ENCODE peak calls at places on chromosomes 3 and 15, in seven cellular contexts. One of them, this sample, is unnamed.

GRCh38 chr15:40344631-40345120 is 3.9 kb upstream of the CCDC9B start:
- DNase-seq in HCT116: no peak
- DNase-seq in suprapubic skin: no peak
- DNase-seq in stomach: peak
- DNase-seq in upper lobe of left lung: peak
- DNase-seq in GM12878: no peak
- DNase-seq in HepG2: peak
- DNase-seq in this sample: no peak

GRCh38 chr3:132817646-132818177 is 95.5 kb upstream of the NPHP3 start:
- DNase-seq in upper lobe of left lung: no peak
- DNase-seq in HCT116: no peak
- DNase-seq in GM12878: no peak
- DNase-seq in suprapubic skin: no peak
- DNase-seq in HepG2: no peak
- DNase-seq in stomach: no peak
- DNase-seq in this sample: no peak

GRCh38 chr3:185825639-185826481 is 1.0 kb upstream of the IGF2BP2 start:
- DNase-seq in upper lobe of left lung: peak
- DNase-seq in HepG2: no peak
- DNase-seq in suprapubic skin: peak
- DNase-seq in HCT116: no peak
- DNase-seq in stomach: peak
- DNase-seq in GM12878: no peak
- DNase-seq in this sample: no peak

GRCh38 chr15:38670142-38671002 is 105.8 kb upstream of the RASGRP1 start:
- DNase-seq in HCT116: no peak
- DNase-seq in suprapubic skin: no peak
- DNase-seq in upper lobe of left lung: peak
- DNase-seq in GM12878: no peak
- DNase-seq in stomach: no peak
- DNase-seq in HepG2: no peak
- DNase-seq in this sample: no peak

GRCh38 chr3:159238646-159239045 is 436.8 kb downstream of the MFSD1 start:
- DNase-seq in HepG2: no peak
- DNase-seq in upper lobe of left lung: no peak
- DNase-seq in suprapubic skin: no peak
- DNase-seq in GM12878: no peak
- DNase-seq in stomach: no peak
- DNase-seq in HCT116: no peak
- DNase-seq in this sample: no peak

GRCh38 chr15:39133201-39133600 is 447.7 kb upstream of the THBS1 start:
- DNase-seq in GM12878: no peak
- DNase-seq in suprapubic skin: no peak
- DNase-seq in stomach: no peak
- DNase-seq in HepG2: no peak
- DNase-seq in upper lobe of left lung: no peak
- DNase-seq in HCT116: no peak
- DNase-seq in this sample: no peak

GRCh38 chr15:52221730-52222129 is 30.5 kb upstream of the GNB5 start:
- DNase-seq in HepG2: no peak
- DNase-seq in stomach: no peak
- DNase-seq in HCT116: no peak
- DNase-seq in suprapubic skin: no peak
- DNase-seq in GM12878: no peak
- DNase-seq in upper lobe of left lung: no peak
- DNase-seq in this sample: no peak

GRCh38 chr15:68285243-68285980 is 7.9 kb downstream of the FEM1B start:
- DNase-seq in HepG2: peak
- DNase-seq in upper lobe of left lung: no peak
- DNase-seq in GM12878: no peak
- DNase-seq in stomach: no peak
- DNase-seq in HCT116: no peak
- DNase-seq in suprapubic skin: no peak
- DNase-seq in this sample: no peak

GRCh38 chr15:82952156-82953081 is at the start of gene HOMER2:
- DNase-seq in stomach: peak
- DNase-seq in upper lobe of left lung: no peak
- DNase-seq in HepG2: peak
- DNase-seq in HCT116: no peak
- DNase-seq in GM12878: no peak
- DNase-seq in suprapubic skin: no peak
- DNase-seq in this sample: no peak

GRCh38 chr15:34886134-34886533 is 83.4 kb downstream of the AQR start:
- DNase-seq in suprapubic skin: no peak
- DNase-seq in upper lobe of left lung: no peak
- DNase-seq in HepG2: no peak
- DNase-seq in stomach: no peak
- DNase-seq in HCT116: no peak
- DNase-seq in GM12878: no peak
- DNase-seq in this sample: no peak

GRCh38 chr15:41607033-41607432 is 48.0 kb downstream of the TYRO3 start:
- DNase-seq in HCT116: no peak
- DNase-seq in suprapubic skin: no peak
- DNase-seq in stomach: no peak
- DNase-seq in HepG2: no peak
- DNase-seq in GM12878: no peak
- DNase-seq in upper lobe of left lung: no peak
- DNase-seq in this sample: no peak

GRCh38 chr3:67529337-67529736 is 125.1 kb downstream of the SUCLG2 start:
- DNase-seq in suprapubic skin: no peak
- DNase-seq in upper lobe of left lung: no peak
- DNase-seq in GM12878: no peak
- DNase-seq in HCT116: no peak
- DNase-seq in HepG2: peak
- DNase-seq in stomach: no peak
- DNase-seq in this sample: no peak

GRCh38 chr3:152497457-152497856 is 228.7 kb downstream of the MBNL1 start:
- DNase-seq in HCT116: no peak
- DNase-seq in upper lobe of left lung: no peak
- DNase-seq in GM12878: no peak
- DNase-seq in stomach: no peak
- DNase-seq in suprapubic skin: no peak
- DNase-seq in HepG2: no peak
- DNase-seq in this sample: no peak

GRCh38 chr15:42921049-42921731 is 612 bp upstream of the TTBK2 start:
- DNase-seq in stomach: peak
- DNase-seq in GM12878: no peak
- DNase-seq in upper lobe of left lung: peak
- DNase-seq in HCT116: no peak
- DNase-seq in suprapubic skin: no peak
- DNase-seq in HepG2: no peak
- DNase-seq in this sample: peak

GRCh38 chr3:127369356-127369935 is 81.6 kb upstream of the PRR20G start:
- DNase-seq in HCT116: no peak
- DNase-seq in upper lobe of left lung: no peak
- DNase-seq in stomach: no peak
- DNase-seq in HepG2: no peak
- DNase-seq in GM12878: no peak
- DNase-seq in suprapubic skin: peak
- DNase-seq in this sample: no peak

GRCh38 chr3:4750306-4751056 is 228.8 kb upstream of the BHLHE40 start:
- DNase-seq in GM12878: no peak
- DNase-seq in upper lobe of left lung: no peak
- DNase-seq in stomach: no peak
- DNase-seq in HCT116: no peak
- DNase-seq in suprapubic skin: no peak
- DNase-seq in HepG2: peak
- DNase-seq in this sample: no peak

GRCh38 chr3:105915524-105915923 is 46.7 kb upstream of the CBLB start:
- DNase-seq in suprapubic skin: no peak
- DNase-seq in stomach: no peak
- DNase-seq in HCT116: no peak
- DNase-seq in GM12878: no peak
- DNase-seq in HepG2: no peak
- DNase-seq in upper lobe of left lung: no peak
- DNase-seq in this sample: no peak

GRCh38 chr15:57356636-57357035 is 19.7 kb upstream of the CGNL1 start:
- DNase-seq in stomach: no peak
- DNase-seq in GM12878: no peak
- DNase-seq in HCT116: no peak
- DNase-seq in HepG2: peak
- DNase-seq in suprapubic skin: no peak
- DNase-seq in upper lobe of left lung: no peak
- DNase-seq in this sample: no peak

GRCh38 chr15:44435893-44436667 is 8.7 kb downstream of the CTDSPL2 start:
- DNase-seq in HepG2: no peak
- DNase-seq in GM12878: no peak
- DNase-seq in stomach: no peak
- DNase-seq in upper lobe of left lung: no peak
- DNase-seq in suprapubic skin: no peak
- DNase-seq in HCT116: no peak
- DNase-seq in this sample: no peak

GRCh38 chr3:88824646-88825303 is 282.6 kb upstream of the EPHA3 start:
- DNase-seq in GM12878: no peak
- DNase-seq in HCT116: no peak
- DNase-seq in HepG2: no peak
- DNase-seq in upper lobe of left lung: no peak
- DNase-seq in suprapubic skin: no peak
- DNase-seq in stomach: no peak
- DNase-seq in this sample: no peak

GRCh38 chr3:106830334-106830733 is 546.9 kb upstream of the CCDC54 start:
- DNase-seq in HepG2: no peak
- DNase-seq in GM12878: no peak
- DNase-seq in upper lobe of left lung: no peak
- DNase-seq in stomach: no peak
- DNase-seq in HCT116: no peak
- DNase-seq in suprapubic skin: no peak
- DNase-seq in this sample: no peak

GRCh38 chr15:45670511-45670910 is 35.7 kb downstream of the SQOR start:
- DNase-seq in HepG2: no peak
- DNase-seq in suprapubic skin: no peak
- DNase-seq in HCT116: no peak
- DNase-seq in stomach: no peak
- DNase-seq in GM12878: no peak
- DNase-seq in upper lobe of left lung: no peak
- DNase-seq in this sample: no peak
- H3K27ac ChIP-seq in HepG2: no peak
- H3K27ac ChIP-seq in suprapubic skin: no peak
- H3K27ac ChIP-seq in HCT116: no peak
- H3K27ac ChIP-seq in stomach: no peak
- H3K27ac ChIP-seq in GM12878: no peak
- H3K27ac ChIP-seq in upper lobe of left lung: no peak
- H3K27ac ChIP-seq in this sample: no peak

GRCh38 chr15:59632714-59633113 is 21.1 kb downstream of the GCNT3 start:
- DNase-seq in upper lobe of left lung: no peak
- DNase-seq in HCT116: no peak
- DNase-seq in stomach: no peak
- DNase-seq in GM12878: no peak
- DNase-seq in HepG2: peak
- DNase-seq in suprapubic skin: no peak
- DNase-seq in this sample: no peak
- TF ChIP-seq CTCF in upper lobe of left lung: no peak
- TF ChIP-seq CTCF in HCT116: peak
- TF ChIP-seq CTCF in stomach: no peak
- TF ChIP-seq CTCF in GM12878: peak
- TF ChIP-seq CTCF in HepG2: peak
- TF ChIP-seq CTCF in suprapubic skin: no peak
- TF ChIP-seq CTCF in this sample: no peak

DNA sequence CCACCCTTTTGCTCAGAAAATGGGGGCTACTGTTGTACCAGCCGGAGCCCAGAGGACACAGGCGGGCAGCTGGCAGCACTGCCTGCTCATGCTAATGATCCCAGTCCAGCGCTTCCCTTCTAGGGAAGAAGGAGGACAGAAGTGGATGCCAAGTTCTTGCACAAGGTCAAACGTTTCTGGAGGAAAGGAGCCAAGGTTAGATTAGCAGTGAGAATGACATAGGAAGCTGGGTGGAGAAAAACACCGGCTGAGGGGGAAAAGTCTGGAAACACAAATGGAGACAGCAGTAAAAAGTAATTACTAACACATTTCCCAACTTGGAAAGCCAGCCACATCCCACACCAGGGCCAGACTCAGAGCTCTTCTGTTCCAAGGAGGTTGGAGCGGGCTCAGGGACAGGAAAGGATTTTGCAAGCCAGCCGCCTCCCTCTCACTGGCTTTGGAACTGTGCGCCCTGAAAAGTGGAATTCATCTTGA is 133.8 kb downstream of the CD47 start:
- DNase-seq in suprapubic skin: peak
- DNase-seq in HepG2: no peak
- DNase-seq in upper lobe of left lung: peak
- DNase-seq in HCT116: no peak
- DNase-seq in GM12878: no peak
- DNase-seq in stomach: peak
- DNase-seq in this sample: peak
- TF ChIP-seq POLR2AphosphoS5 in suprapubic skin: no peak
- TF ChIP-seq POLR2AphosphoS5 in HepG2: no peak
- TF ChIP-seq POLR2AphosphoS5 in upper lobe of left lung: peak
- TF ChIP-seq POLR2AphosphoS5 in HCT116: no peak
- TF ChIP-seq POLR2AphosphoS5 in GM12878: no peak
- TF ChIP-seq POLR2AphosphoS5 in stomach: peak
- TF ChIP-seq POLR2AphosphoS5 in this sample: peak

GRCh38 chr15:62495670-62496328 is 330.7 kb upstream of the C2CD4B start:
- DNase-seq in suprapubic skin: no peak
- DNase-seq in upper lobe of left lung: no peak
- DNase-seq in stomach: peak
- DNase-seq in GM12878: no peak
- DNase-seq in HepG2: no peak
- DNase-seq in HCT116: no peak
- DNase-seq in this sample: no peak
- H3K27ac ChIP-seq in suprapubic skin: peak
- H3K27ac ChIP-seq in upper lobe of left lung: no peak
- H3K27ac ChIP-seq in stomach: peak
- H3K27ac ChIP-seq in GM12878: no peak
- H3K27ac ChIP-seq in HepG2: no peak
- H3K27ac ChIP-seq in HCT116: no peak
- H3K27ac ChIP-seq in this sample: peak

GRCh38 chr3:181278468-181279238 is 289.1 kb upstream of the DNAJC19 start:
- DNase-seq in upper lobe of left lung: no peak
- DNase-seq in suprapubic skin: no peak
- DNase-seq in HCT116: no peak
- DNase-seq in HepG2: no peak
- DNase-seq in GM12878: no peak
- DNase-seq in stomach: no peak
- DNase-seq in this sample: no peak
- TF ChIP-seq CTCF in upper lobe of left lung: no peak
- TF ChIP-seq CTCF in suprapubic skin: no peak
- TF ChIP-seq CTCF in HCT116: peak
- TF ChIP-seq CTCF in HepG2: peak
- TF ChIP-seq CTCF in GM12878: peak
- TF ChIP-seq CTCF in stomach: no peak
- TF ChIP-seq CTCF in this sample: no peak

GRCh38 chr3:170044280-170044679 is 6.5 kb downstream of the GPR160 start:
- DNase-seq in HepG2: no peak
- DNase-seq in HCT116: no peak
- DNase-seq in GM12878: no peak
- DNase-seq in suprapubic skin: no peak
- DNase-seq in stomach: no peak
- DNase-seq in upper lobe of left lung: no peak
- DNase-seq in this sample: no peak
- TF ChIP-seq POLR2AphosphoS5 in HepG2: no peak
- TF ChIP-seq POLR2AphosphoS5 in HCT116: no peak
- TF ChIP-seq POLR2AphosphoS5 in GM12878: no peak
- TF ChIP-seq POLR2AphosphoS5 in suprapubic skin: no peak
- TF ChIP-seq POLR2AphosphoS5 in stomach: no peak
- TF ChIP-seq POLR2AphosphoS5 in upper lobe of left lung: no peak
- TF ChIP-seq POLR2AphosphoS5 in this sample: no peak

DNA sequence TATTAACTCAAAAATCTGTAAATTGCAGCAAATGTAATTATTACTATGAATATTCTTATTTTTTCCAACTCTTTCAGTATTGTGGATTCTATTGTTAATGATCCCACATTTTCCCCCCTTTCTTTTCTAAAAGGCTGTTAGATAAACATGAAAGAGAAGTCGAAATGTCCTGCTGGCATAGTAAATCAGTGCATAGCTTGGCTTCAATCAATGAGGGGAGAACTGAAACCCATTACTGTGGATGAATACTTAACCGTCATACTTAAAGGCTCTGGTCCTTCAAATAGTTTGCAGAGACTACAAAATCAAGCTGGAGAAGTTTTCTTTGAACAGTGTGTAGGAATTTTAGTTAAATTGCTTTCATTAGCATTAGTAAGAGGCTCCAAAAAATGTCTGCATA is 667.9 kb downstream of the CADM2 start:
- DNase-seq in HCT116: no peak
- DNase-seq in GM12878: no peak
- DNase-seq in upper lobe of left lung: no peak
- DNase-seq in stomach: no peak
- DNase-seq in HepG2: no peak
- DNase-seq in suprapubic skin: no peak
- DNase-seq in this sample: no peak
- H3K27ac ChIP-seq in HCT116: no peak
- H3K27ac ChIP-seq in GM12878: no peak
- H3K27ac ChIP-seq in upper lobe of left lung: no peak
- H3K27ac ChIP-seq in stomach: no peak
- H3K27ac ChIP-seq in HepG2: no peak
- H3K27ac ChIP-seq in suprapubic skin: no peak
- H3K27ac ChIP-seq in this sample: no peak